ENCODE peak calls at places on chromosome 13, in six cellular contexts. One of them, this sample, is unnamed.

GRCh38 chr13:35256459-35257148 is 219.9 kb downstream of the MAB21L1 start:
- DNase-seq in K562: no peak
- DNase-seq in GM12878: no peak
- DNase-seq in SK-N-SH: no peak
- DNase-seq in H1: no peak
- DNase-seq in HepG2: no peak
- DNase-seq in this sample: no peak

GRCh38 chr13:98434060-98434459 is 142.8 kb downstream of the STK24 start:
- DNase-seq in K562: no peak
- DNase-seq in H1: no peak
- DNase-seq in SK-N-SH: no peak
- DNase-seq in HepG2: no peak
- DNase-seq in GM12878: no peak
- DNase-seq in this sample: no peak

GRCh38 chr13:103067751-103068563 is 1.7 kb upstream of the SLC10A2 start:
- DNase-seq in K562: no peak
- DNase-seq in HepG2: no peak
- DNase-seq in H1: peak
- DNase-seq in SK-N-SH: no peak
- DNase-seq in GM12878: peak
- DNase-seq in this sample: no peak

GRCh38 chr13:105660550-105660949 is 874.9 kb downstream of the EFNB2 start:
- DNase-seq in SK-N-SH: no peak
- DNase-seq in GM12878: no peak
- DNase-seq in H1: no peak
- DNase-seq in HepG2: no peak
- DNase-seq in K562: no peak
- DNase-seq in this sample: no peak

GRCh38 chr13:79901336-79901735 is 420.4 kb downstream of the NDFIP2 start:
- DNase-seq in K562: no peak
- DNase-seq in GM12878: no peak
- DNase-seq in H1: no peak
- DNase-seq in HepG2: no peak
- DNase-seq in SK-N-SH: no peak
- DNase-seq in this sample: no peak

GRCh38 chr13:88464851-88465250 is 793.7 kb downstream of the SLITRK5 start:
- DNase-seq in K562: no peak
- DNase-seq in HepG2: no peak
- DNase-seq in H1: no peak
- DNase-seq in SK-N-SH: no peak
- DNase-seq in GM12878: no peak
- DNase-seq in this sample: no peak

GRCh38 chr13:67123165-67123564 is 107.0 kb downstream of the PCDH9 start:
- DNase-seq in K562: no peak
- DNase-seq in SK-N-SH: no peak
- DNase-seq in GM12878: no peak
- DNase-seq in H1: no peak
- DNase-seq in HepG2: no peak
- DNase-seq in this sample: no peak

GRCh38 chr13:77829963-77830362 is 88.7 kb downstream of the EDNRB start:
- DNase-seq in H1: no peak
- DNase-seq in SK-N-SH: no peak
- DNase-seq in GM12878: no peak
- DNase-seq in K562: no peak
- DNase-seq in HepG2: no peak
- DNase-seq in this sample: no peak

GRCh38 chr13:51746802-51747201 is 57.2 kb downstream of the DHRS12 start:
- DNase-seq in K562: no peak
- DNase-seq in HepG2: no peak
- DNase-seq in GM12878: no peak
- DNase-seq in SK-N-SH: no peak
- DNase-seq in H1: no peak
- DNase-seq in this sample: no peak

GRCh38 chr13:113764793-113765190 is 5.8 kb downstream of the TMEM255B start:
- DNase-seq in K562: no peak
- DNase-seq in SK-N-SH: no peak
- DNase-seq in H1: no peak
- DNase-seq in GM12878: no peak
- DNase-seq in HepG2: no peak
- DNase-seq in this sample: no peak

GRCh38 chr13:29702912-29703351 is 107.4 kb upstream of the SLC7A1 start:
- DNase-seq in SK-N-SH: no peak
- DNase-seq in H1: peak
- DNase-seq in HepG2: no peak
- DNase-seq in GM12878: no peak
- DNase-seq in K562: no peak
- DNase-seq in this sample: no peak

GRCh38 chr13:91482427-91482826 is 84.0 kb downstream of the GPC5 start:
- DNase-seq in HepG2: no peak
- DNase-seq in K562: no peak
- DNase-seq in H1: no peak
- DNase-seq in GM12878: no peak
- DNase-seq in SK-N-SH: peak
- DNase-seq in this sample: no peak

GRCh38 chr13:113822266-113822665 is 41.6 kb downstream of the GAS6 start:
- DNase-seq in H1: no peak
- DNase-seq in HepG2: no peak
- DNase-seq in SK-N-SH: no peak
- DNase-seq in GM12878: no peak
- DNase-seq in K562: no peak
- DNase-seq in this sample: no peak

DNA sequence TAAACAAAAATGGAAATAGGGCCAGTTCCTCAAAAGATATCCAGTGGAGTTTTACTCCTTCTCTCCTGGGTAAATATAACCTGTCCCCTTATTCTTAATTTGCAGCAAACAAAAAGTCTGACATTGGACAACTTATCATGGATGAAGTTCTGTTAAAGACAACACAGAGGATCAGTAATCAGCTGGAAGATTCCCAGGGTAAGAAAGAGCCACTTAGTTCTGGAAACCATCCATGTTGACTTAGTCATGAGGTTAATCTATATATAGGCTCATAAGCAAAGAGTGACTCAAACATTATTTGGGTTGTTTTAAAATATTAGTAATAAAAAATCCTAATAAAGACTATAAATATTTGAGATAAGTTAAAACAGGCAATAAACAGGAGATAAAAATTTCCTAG is 40.5 kb upstream of the EBPL start:
- DNase-seq in H1: no peak
- DNase-seq in SK-N-SH: no peak
- DNase-seq in HepG2: no peak
- DNase-seq in GM12878: no peak
- DNase-seq in K562: no peak
- DNase-seq in this sample: no peak
- TF ChIP-seq YY1 in H1: no peak
- TF ChIP-seq YY1 in SK-N-SH: no peak
- TF ChIP-seq YY1 in HepG2: no peak
- TF ChIP-seq YY1 in GM12878: no peak
- TF ChIP-seq YY1 in K562: no peak
- TF ChIP-seq YY1 in this sample: no peak

DNA sequence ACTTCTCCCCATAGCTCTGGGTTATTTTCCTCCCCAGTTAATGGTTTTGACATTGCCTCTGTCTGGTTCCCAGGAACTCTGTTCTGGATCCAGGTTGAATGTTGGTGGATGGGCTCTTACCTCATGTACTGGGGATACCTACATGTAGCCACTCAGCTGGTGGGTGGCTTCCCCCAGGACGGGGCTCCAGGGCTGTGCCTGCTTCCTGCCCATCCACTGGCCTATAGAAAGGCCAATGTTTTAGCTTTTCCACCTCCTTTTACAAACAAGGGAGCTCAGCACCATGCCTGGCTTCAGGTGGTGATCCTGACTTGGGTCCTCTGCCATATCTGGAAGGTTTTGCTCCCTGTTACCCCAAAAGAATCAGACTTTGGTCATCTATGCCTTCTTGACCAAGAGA is 120.2 kb downstream of the AKAP11 start:
- DNase-seq in H1: no peak
- DNase-seq in K562: no peak
- DNase-seq in HepG2: no peak
- DNase-seq in SK-N-SH: no peak
- DNase-seq in GM12878: no peak
- DNase-seq in this sample: no peak
- H3K27ac ChIP-seq in H1: no peak
- H3K27ac ChIP-seq in K562: no peak
- H3K27ac ChIP-seq in HepG2: no peak
- H3K27ac ChIP-seq in SK-N-SH: no peak
- H3K27ac ChIP-seq in GM12878: peak
- H3K27ac ChIP-seq in this sample: no peak

GRCh38 chr13:111247552-111247951 is 72.9 kb upstream of the TEX29 start:
- DNase-seq in H1: no peak
- DNase-seq in GM12878: no peak
- DNase-seq in K562: no peak
- DNase-seq in HepG2: peak
- DNase-seq in SK-N-SH: no peak
- DNase-seq in this sample: no peak
- TF ChIP-seq YY1 in H1: no peak
- TF ChIP-seq YY1 in GM12878: no peak
- TF ChIP-seq YY1 in K562: no peak
- TF ChIP-seq YY1 in HepG2: no peak
- TF ChIP-seq YY1 in SK-N-SH: no peak
- TF ChIP-seq YY1 in this sample: no peak

GRCh38 chr13:20127263-20127562 is 33.6 kb downstream of the GJA3 start:
- DNase-seq in H1: no peak
- DNase-seq in SK-N-SH: no peak
- DNase-seq in K562: no peak
- DNase-seq in GM12878: no peak
- DNase-seq in HepG2: peak
- DNase-seq in this sample: no peak

GRCh38 chr13:20127563-20128458 is 33.0 kb downstream of the GJA3 start:
- DNase-seq in H1: no peak
- DNase-seq in K562: no peak
- DNase-seq in HepG2: peak
- DNase-seq in GM12878: no peak
- DNase-seq in SK-N-SH: peak
- DNase-seq in this sample: no peak

GRCh38 chr13:20130012-20130411 is 30.8 kb downstream of the GJA3 start:
- DNase-seq in H1: no peak
- DNase-seq in GM12878: no peak
- DNase-seq in K562: no peak
- DNase-seq in HepG2: no peak
- DNase-seq in SK-N-SH: no peak
- DNase-seq in this sample: no peak

GRCh38 chr13:20129076-20129475 is 31.8 kb downstream of the GJA3 start:
- DNase-seq in SK-N-SH: no peak
- DNase-seq in H1: no peak
- DNase-seq in HepG2: no peak
- DNase-seq in K562: no peak
- DNase-seq in GM12878: no peak
- DNase-seq in this sample: no peak

DNA sequence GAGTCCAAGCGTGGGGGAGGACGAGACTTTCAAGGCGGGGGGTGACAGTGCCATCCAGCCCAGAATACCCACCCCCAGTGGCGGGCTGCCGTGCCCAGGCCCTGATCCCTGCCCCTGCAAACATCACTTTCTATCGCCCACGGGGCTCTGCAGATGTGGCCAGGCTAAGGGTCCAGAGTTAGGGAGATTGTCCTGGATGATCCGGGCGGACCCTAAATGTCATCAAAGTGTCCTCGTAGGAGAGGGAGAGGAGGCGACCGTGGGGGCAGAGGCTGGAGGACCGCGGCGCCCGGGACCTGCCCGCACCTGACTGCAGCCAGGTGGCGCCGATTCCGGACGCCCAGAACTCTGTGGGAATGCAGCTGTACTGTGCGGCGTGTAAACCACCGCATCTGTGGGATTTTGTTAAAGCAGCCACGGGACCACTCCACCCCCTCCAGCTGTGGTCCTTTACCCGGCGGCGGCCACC is 32.4 kb downstream of the GJA3 start:
- DNase-seq in HepG2: peak
- DNase-seq in K562: no peak
- DNase-seq in SK-N-SH: peak
- DNase-seq in H1: no peak
- DNase-seq in GM12878: no peak
- DNase-seq in this sample: no peak
- H3K27ac ChIP-seq in HepG2: peak
- H3K27ac ChIP-seq in K562: no peak
- H3K27ac ChIP-seq in SK-N-SH: no peak
- H3K27ac ChIP-seq in H1: no peak
- H3K27ac ChIP-seq in GM12878: no peak
- H3K27ac ChIP-seq in this sample: peak

DNA sequence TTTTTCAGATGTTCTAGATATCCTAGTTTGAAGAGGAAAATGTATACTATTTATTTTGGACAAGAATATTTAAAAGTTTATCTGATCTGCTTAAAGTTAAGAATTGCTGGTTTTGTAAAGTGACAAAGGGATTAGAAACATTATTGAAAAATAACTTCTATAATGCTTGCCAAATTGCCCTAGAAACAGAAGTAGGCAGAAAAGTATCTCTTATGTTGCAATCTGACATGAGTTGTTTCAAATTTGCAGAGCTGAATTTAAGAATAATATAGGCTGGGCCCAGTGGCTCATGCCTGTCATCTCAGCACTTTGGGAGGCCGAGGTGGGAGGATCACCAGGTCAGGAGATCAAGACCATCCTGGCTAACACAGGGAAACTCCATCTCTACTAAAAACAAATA is 777.1 kb downstream of the LIG4 start:
- DNase-seq in SK-N-SH: no peak
- DNase-seq in GM12878: no peak
- DNase-seq in H1: no peak
- DNase-seq in HepG2: no peak
- DNase-seq in K562: no peak
- DNase-seq in this sample: no peak
- TF ChIP-seq YY1 in SK-N-SH: no peak
- TF ChIP-seq YY1 in GM12878: no peak
- TF ChIP-seq YY1 in H1: no peak
- TF ChIP-seq YY1 in HepG2: no peak
- TF ChIP-seq YY1 in K562: no peak
- TF ChIP-seq YY1 in this sample: no peak

GRCh38 chr13:27137759-27138158 is 33.9 kb downstream of the USP12 start:
- DNase-seq in GM12878: no peak
- DNase-seq in H1: no peak
- DNase-seq in K562: no peak
- DNase-seq in HepG2: no peak
- DNase-seq in SK-N-SH: no peak
- DNase-seq in this sample: no peak
- H3K27ac ChIP-seq in GM12878: no peak
- H3K27ac ChIP-seq in H1: peak
- H3K27ac ChIP-seq in K562: peak
- H3K27ac ChIP-seq in HepG2: no peak
- H3K27ac ChIP-seq in SK-N-SH: no peak
- H3K27ac ChIP-seq in this sample: no peak

GRCh38 chr13:32802159-32802558 is 214.1 kb upstream of the KL start:
- DNase-seq in K562: no peak
- DNase-seq in SK-N-SH: no peak
- DNase-seq in H1: no peak
- DNase-seq in HepG2: no peak
- DNase-seq in GM12878: no peak
- DNase-seq in this sample: no peak

DNA sequence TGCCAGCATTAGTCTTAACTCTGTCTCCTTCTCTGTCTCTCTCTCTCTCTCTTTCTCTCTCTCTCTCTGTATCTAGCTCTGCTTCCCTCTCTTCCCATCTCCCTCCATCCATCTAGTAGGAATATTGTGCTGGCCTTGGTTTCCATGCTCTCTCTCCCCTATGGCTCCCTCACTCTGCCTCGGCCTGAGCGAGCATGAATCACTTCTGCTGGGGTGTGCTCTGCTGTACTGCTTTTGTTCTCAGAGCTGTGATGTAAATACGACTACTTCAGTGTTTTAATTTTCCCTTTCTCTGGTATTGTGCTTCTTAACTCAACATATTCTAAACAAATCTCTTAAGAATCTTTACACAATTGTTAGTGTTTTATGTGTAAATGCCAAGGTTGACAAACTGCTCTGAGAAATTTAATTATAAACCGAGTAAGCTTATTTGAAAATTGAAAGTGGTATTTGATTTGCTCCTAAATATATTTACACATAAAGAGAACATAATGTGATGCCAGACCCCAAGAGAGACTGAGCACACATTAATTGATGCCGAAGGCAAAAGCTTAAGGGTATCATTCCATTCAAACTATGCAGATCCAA is 211.5 kb upstream of the KL start:
- DNase-seq in H1: no peak
- DNase-seq in HepG2: no peak
- DNase-seq in SK-N-SH: no peak
- DNase-seq in K562: no peak
- DNase-seq in GM12878: no peak
- DNase-seq in this sample: no peak
- TF ChIP-seq YY1 in H1: no peak
- TF ChIP-seq YY1 in HepG2: no peak
- TF ChIP-seq YY1 in SK-N-SH: no peak
- TF ChIP-seq YY1 in K562: no peak
- TF ChIP-seq YY1 in GM12878: no peak
- TF ChIP-seq YY1 in this sample: no peak